ENCODE peak calls at places on chromosomes 11 and 22, in six cellular contexts. Q is small intestine, U is pancreas, B is upper lobe of right lung, Z is testis, K is OCI-LY7. N is an unnamed sample.

GRCh38 chr11:60078742-60079141 is 9.7 kb upstream of the MS4A2 start:
- DNase-seq in Q (no peak), U (no peak), B (no peak), Z (no peak), K (no peak), N (no peak)

GRCh38 chr11:78315724-78316123 is 101.9 kb downstream of the GAB2 start:
- DNase-seq in Q (no peak), U (no peak), B (no peak), Z (no peak), K (no peak), N (no peak)

GRCh38 chr11:20097319-20098221 is 62.7 kb downstream of the DBX1 start:
- DNase-seq in Q (no peak), U (no peak), B (no peak), Z (no peak), K (no peak), N (no peak)

GRCh38 chr11:19670030-19670761 is 42.4 kb upstream of the NAV2 start:
- DNase-seq in Q (no peak), U (no peak), B (no peak), Z (no peak), K (no peak), N (no peak)

GRCh38 chr22:24516301-24516737 is 21.2 kb downstream of the UPB1 start:
- DNase-seq in Q (no peak), U (peak; percentile 34), B (no peak), Z (peak; percentile 43), K (no peak), N (no peak)

GRCh38 chr11:33471541-33471940 is 214.4 kb downstream of the HIPK3 start:
- DNase-seq in Q (no peak), U (no peak), B (no peak), Z (no peak), K (no peak), N (no peak)

GRCh38 chr11:44313701-44314489 is 4.0 kb upstream of the ALX4 start:
- DNase-seq in Q (no peak), U (no peak), B (peak; percentile 18), Z (no peak), K (no peak), N (no peak)

GRCh38 chr11:6615882-6616585 is 3.2 kb downstream of the TPP1 start:
- DNase-seq in Q (no peak), U (peak; percentile 43), B (no peak), Z (no peak), K (no peak), N (no peak)

GRCh38 chr22:24137595-24137994 is 43.7 kb upstream of the SUSD2 start:
- DNase-seq in Q (no peak), U (no peak), B (no peak), Z (no peak), K (no peak), N (no peak)

GRCh38 chr11:43941257-43941879 is 1.1 kb upstream of the C11orf96 start:
- DNase-seq in Q (no peak), U (no peak), B (no peak), Z (no peak), K (no peak), N (no peak)

GRCh38 chr22:39223091-39223710 is 21.6 kb downstream of the PDGFB start:
- DNase-seq in Q (no peak), U (peak; percentile 39), B (no peak), Z (no peak), K (no peak), N (no peak)

DNA sequence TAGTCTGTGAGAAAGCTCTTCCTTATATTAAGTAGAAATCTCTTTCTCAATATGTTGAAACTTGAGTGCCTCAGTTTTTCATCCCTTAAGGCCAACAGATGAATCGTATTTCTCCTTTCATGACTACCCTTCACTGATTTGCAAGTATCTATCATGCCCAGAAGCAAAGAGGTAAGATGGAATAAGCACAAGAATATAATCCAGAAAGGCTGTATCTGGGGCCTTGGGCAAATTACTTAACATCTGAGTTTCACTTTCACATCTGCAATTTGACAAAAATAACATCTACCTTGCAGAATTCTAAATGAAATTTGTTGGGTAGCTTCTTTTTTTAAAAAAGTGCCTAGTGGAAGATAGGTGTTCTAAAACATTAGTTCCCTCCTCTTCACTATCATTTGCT is 552.4 kb upstream of the ANO5 start:
- DNase-seq in Q (no peak), U (no peak), B (no peak), Z (no peak), K (peak; percentile 47), N (no peak)
- H3K4me1 ChIP-seq in Q (no peaks in the 10 kb centered on the region), U (no peaks in the 10 kb centered on the region), B (no peaks in the 10 kb centered on the region), Z (no peaks in the 10 kb centered on the region), K (peaks cover 25% of the 10 kb centered on the region), N (no peaks in the 10 kb centered on the region)

DNA sequence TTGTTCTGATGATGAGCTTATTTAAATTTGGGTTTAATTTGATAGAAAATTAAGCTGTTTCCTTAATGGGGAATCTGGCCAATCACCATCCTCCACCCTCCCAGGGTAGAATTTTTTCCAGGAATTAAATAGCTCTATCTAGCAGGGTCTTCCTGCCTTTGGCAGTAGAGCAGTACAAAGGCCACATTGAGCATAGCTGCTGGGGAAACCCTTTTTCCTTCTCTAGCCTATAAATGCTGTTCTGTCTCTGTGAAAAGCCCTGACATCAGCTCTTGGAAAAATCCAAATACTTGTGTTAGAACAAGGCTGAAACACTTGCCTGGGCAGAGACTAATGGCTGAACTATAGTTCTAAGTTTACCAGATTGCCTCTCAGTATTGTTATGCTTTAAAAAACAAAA is 55.1 kb downstream of the ARHGEF12 start:
- DNase-seq in Q (no peak), U (no peak), B (no peak), Z (no peak), K (no peak), N (no peak)
- H3K4me1 ChIP-seq in Q (no peaks in the 10 kb centered on the region), U (peaks cover 32% of the 10 kb centered on the region), B (peaks cover 36% of the 10 kb centered on the region), Z (peaks cover under 1% of the 10 kb centered on the region), K (no peaks in the 10 kb centered on the region), N (peaks cover 19% of the 10 kb centered on the region)

GRCh38 chr11:65554057-65554818 is 3.9 kb downstream of the LTBP3 start:
- DNase-seq in Q (no peak), U (peak; percentile 55), B (no peak), Z (no peak), K (no peak), N (no peak)
- H3K4me1 ChIP-seq in Q (no peaks in the 10 kb centered on the region), U (peaks cover 24% of the 10 kb centered on the region), B (peaks cover 31% of the 10 kb centered on the region), Z (peaks cover 24% of the 10 kb centered on the region), K (peaks cover 34% of the 10 kb centered on the region), N (peaks cover 14% of the 10 kb centered on the region)

DNA sequence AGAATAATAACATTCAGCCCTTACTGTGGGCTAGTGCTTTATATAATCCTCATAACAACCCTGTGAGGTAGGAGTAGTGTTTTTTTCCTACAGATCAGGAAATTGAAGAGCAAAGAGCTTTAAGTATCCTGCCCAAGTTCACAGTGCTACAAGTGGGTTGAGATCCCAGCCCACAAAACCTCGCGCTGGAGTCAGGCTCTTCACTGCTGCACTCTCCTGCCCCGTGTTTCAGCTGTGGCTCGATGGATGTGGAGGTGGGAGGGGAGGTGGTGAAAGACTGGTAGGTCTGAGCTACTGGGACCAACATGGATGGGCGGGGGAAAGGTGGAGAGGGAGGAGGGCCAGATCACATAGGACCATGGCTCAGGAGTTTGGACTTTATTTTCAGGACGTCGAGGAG is 6.1 kb downstream of the ZNF408 start:
- DNase-seq in Q (no peak), U (no peak), B (no peak), Z (no peak), K (no peak), N (no peak)
- H3K4me1 ChIP-seq in Q (no peaks in the 10 kb centered on the region), U (peaks cover 5% of the 10 kb centered on the region), B (peaks cover 9% of the 10 kb centered on the region), Z (peaks cover 9% of the 10 kb centered on the region), K (peaks cover 5% of the 10 kb centered on the region), N (peaks cover 3% of the 10 kb centered on the region)

DNA sequence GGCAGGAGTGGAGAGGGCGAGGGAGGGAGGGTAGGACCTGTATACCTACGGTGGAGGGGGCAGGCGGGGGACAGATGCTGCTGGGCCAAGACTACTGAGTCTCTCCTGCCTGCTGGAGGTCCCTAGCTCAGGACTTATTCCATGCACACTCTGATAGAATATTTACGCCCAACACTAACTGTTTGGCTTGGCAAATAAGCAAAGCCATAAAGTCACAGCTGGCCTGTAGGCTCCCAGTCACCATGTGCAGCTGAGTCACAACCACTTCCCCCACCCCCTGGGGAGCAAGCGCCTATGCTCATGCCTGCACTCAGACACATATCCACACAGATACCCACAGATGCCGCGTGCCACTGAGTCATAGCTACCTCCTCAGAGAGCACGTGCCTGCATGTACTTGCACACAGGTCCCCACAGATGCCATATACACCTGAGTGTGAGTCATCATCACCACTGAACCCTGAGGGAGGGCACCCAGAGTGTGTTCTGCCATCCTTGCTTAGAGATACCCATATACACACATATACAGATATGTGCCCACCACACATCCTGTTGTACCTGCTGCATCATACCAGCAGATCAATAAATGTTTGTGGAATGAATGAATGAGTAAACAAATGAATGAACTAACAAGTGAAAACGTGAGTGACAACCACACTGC is 95.8 kb downstream of the SWAP70 start:
- DNase-seq in Q (peak; percentile 91), U (peak; percentile 70), B (peak; percentile 80), Z (peak; percentile 65), K (peak; percentile 78), N (no peak)
- H3K4me1 ChIP-seq in Q (no peaks in the 10 kb centered on the region), U (peaks cover 11% of the 10 kb centered on the region), B (peaks cover 34% of the 10 kb centered on the region), Z (peaks cover 23% of the 10 kb centered on the region), K (peaks cover 64% of the 10 kb centered on the region), N (peaks cover 27% of the 10 kb centered on the region)

DNA sequence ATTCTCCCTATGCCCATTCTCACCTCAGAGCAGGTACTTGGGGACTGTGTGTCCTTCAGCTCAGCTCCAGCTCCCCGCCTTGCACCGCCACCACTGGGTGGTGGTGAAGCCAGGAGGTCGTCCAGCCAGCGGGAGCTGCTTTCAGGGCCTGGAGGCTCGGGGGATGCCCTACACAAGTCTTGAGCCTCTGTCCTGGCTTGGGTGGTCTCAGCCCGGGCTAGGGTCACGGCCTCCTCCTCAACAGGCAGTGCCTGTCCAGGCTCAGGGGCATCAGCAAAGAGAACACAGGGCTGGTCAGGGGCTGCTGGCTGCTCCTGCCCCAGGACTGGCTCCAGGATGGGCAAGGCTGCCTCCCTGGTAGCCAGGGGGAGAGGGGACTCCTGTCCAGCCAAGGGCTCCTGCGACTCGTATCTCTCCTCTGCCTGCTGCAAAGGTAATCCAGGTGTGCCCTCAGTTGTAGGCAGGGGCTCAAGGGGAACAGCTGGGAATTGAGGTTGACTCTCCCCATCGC is 12.2 kb downstream of the TNKS1BP1 start:
- DNase-seq in Q (no peak), U (peak; percentile 78), B (peak; percentile 44), Z (no peak), K (no peak), N (no peak)
- H3K4me1 ChIP-seq in Q (peaks cover 18% of the 10 kb centered on the region), U (peaks cover 53% of the 10 kb centered on the region), B (peaks cover 74% of the 10 kb centered on the region), Z (peaks cover 62% of the 10 kb centered on the region), K (no peaks in the 10 kb centered on the region), N (peaks cover 8% of the 10 kb centered on the region)

GRCh38 chr11:117828641-117829368 is 4.3 kb upstream of the FXYD2 start:
- DNase-seq in Q (peak; percentile 44), U (peak; percentile 71), B (peak; percentile 69), Z (peak; percentile 20), K (no peak), N (no peak)

GRCh38 chr11:117826832-117827231 is 2.3 kb upstream of the FXYD2 start:
- DNase-seq in Q (no peak), U (peak; percentile 20), B (peak; percentile 3), Z (no peak), K (no peak), N (no peak)

GRCh38 chr11:117829369-117829725 is 4.8 kb upstream of the FXYD2 start:
- DNase-seq in Q (no peak), U (peak; percentile 71), B (peak; percentile 61), Z (peak; percentile 19), K (no peak), N (peak; percentile 2)

GRCh38 chr11:117826360-117826635 is 1.8 kb upstream of the FXYD2 start:
- DNase-seq in Q (no peak), U (no peak), B (peak; percentile 28), Z (peak; percentile 11), K (no peak), N (no peak)

GRCh38 chr11:117827521-117828511 is 3.3 kb upstream of the FXYD2 start:
- DNase-seq in Q (no peak), U (peak; percentile 70), B (peak; percentile 49), Z (peak; percentile 14), K (no peak), N (peak; percentile 5)
- H3K4me1 ChIP-seq in Q (no peaks in the 10 kb centered on the region), U (peaks cover 12% of the 10 kb centered on the region), B (peaks cover 45% of the 10 kb centered on the region), Z (peaks cover 57% of the 10 kb centered on the region), K (no peaks in the 10 kb centered on the region), N (no peaks in the 10 kb centered on the region)